ENCODE peak calls at places on chromosomes 7 and 10, in nine cellular contexts. Y, L, K, N, I, C, O, B and W are unnamed samples.

GRCh38 chr10:123936426-123936825 is 44.8 kb upstream of the CPXM2 start:
- DNase-seq in B (no peak), Y (no peak), K (no peak), C (no peak), O (no peak), L (no peak), I (no peak), N (no peak), W (no peak)

GRCh38 chr7:7122033-7122478 is 60.3 kb upstream of the C1GALT1 start:
- DNase-seq in C (no peak), L (no peak), N (no peak), I (no peak), B (no peak), K (no peak), Y (no peak), O (no peak), W (no peak)

GRCh38 chr10:106278385-106278784 is 886.1 kb downstream of the SORCS1 start:
- DNase-seq in K (peak; percentile 17), I (peak; percentile 7), N (no peak), B (no peak), Y (no peak), O (no peak), C (peak; percentile 11), L (no peak), W (peak; percentile 26)

GRCh38 chr7:54980521-54980920 is 38.3 kb upstream of the EGFR start:
- DNase-seq in L (no peak), I (no peak), C (no peak), O (no peak), N (no peak), Y (no peak), K (no peak), B (no peak), W (no peak)

GRCh38 chr7:5643280-5643679 is 138.2 kb downstream of the RNF216 start:
- DNase-seq in K (peak; percentile 33), Y (no peak), B (peak; percentile 47), O (peak; percentile 13), N (peak; percentile 56), C (no peak), L (peak; percentile 75), I (no peak), W (no peak)

GRCh38 chr7:91288208-91288824 is 24.1 kb downstream of the FZD1 start:
- DNase-seq in B (peak; percentile 60), O (peak; percentile 30), L (peak; percentile 88), K (peak; percentile 71), Y (peak; percentile 64), N (peak; percentile 44), I (no peak), C (peak; percentile 68), W (peak; percentile 89)

GRCh38 chr10:100693815-100694214 is 51.6 kb upstream of the PAX2 start:
- DNase-seq in I (no peak), N (no peak), B (no peak), C (no peak), O (no peak), L (no peak), K (no peak), Y (no peak), W (no peak)

GRCh38 chr7:79217468-79217867 is 236.0 kb downstream of the MAGI2 start:
- DNase-seq in K (no peak), I (no peak), C (peak; percentile 15), N (no peak), O (no peak), B (no peak), Y (no peak), L (no peak), W (no peak)

GRCh38 chr10:118669020-118669766 is 73.7 kb upstream of the PRLHR start:
- DNase-seq in K (peak; percentile 88), O (no peak), Y (no peak), I (peak; percentile 81), B (no peak), C (no peak), N (no peak), L (no peak), W (peak; percentile 45)

GRCh38 chr7:20064974-20065862 is 152.0 kb downstream of the MACC1 start:
- DNase-seq in L (no peak), B (no peak), O (peak; percentile 4), N (no peak), I (no peak), C (peak; percentile 18), Y (no peak), K (no peak), W (no peak)
- H3K27ac ChIP-seq in L (peak overlapping the region; percentile 59), B (peak overlapping the region; percentile 6), O (no peak overlapping the region), N (no peak overlapping the region), I (no peak overlapping the region), C (peak overlapping the region; percentile 36), Y (no peak overlapping the region), K (no peak overlapping the region), W (no peak overlapping the region)

GRCh38 chr10:113842171-113842570 is 11.7 kb downstream of the DCLRE1A start:
- DNase-seq in O (no peak), K (no peak), L (no peak), B (no peak), N (no peak), C (no peak), Y (no peak), I (no peak), W (no peak)

GRCh38 chr10:113849140-113849803 is 4.6 kb downstream of the DCLRE1A start:
- DNase-seq in Y (no peak), C (no peak), O (no peak), B (no peak), L (no peak), K (no peak), N (no peak), I (no peak), W (no peak)

GRCh38 chr10:113846036-113846435 is 7.8 kb downstream of the DCLRE1A start:
- DNase-seq in N (no peak), K (no peak), L (no peak), I (no peak), B (no peak), C (no peak), O (no peak), Y (no peak), W (no peak)

GRCh38 chr10:113849946-113850345 is 3.9 kb downstream of the DCLRE1A start:
- DNase-seq in O (no peak), I (no peak), K (peak; percentile 55), L (no peak), Y (no peak), B (no peak), N (no peak), C (no peak), W (no peak)

GRCh38 chr10:113844091-113844490 is 9.8 kb downstream of the DCLRE1A start:
- DNase-seq in Y (no peak), B (no peak), N (no peak), O (no peak), C (no peak), L (no peak), I (no peak), K (peak; percentile 80), W (no peak)
- H3K27ac ChIP-seq in Y (no peak overlapping the region), B (no peak overlapping the region), N (no peak overlapping the region), O (no peak overlapping the region), C (no peak overlapping the region), L (no peak overlapping the region), I (no peak overlapping the region), K (peak overlapping the region; percentile 62), W (no peak overlapping the region)

GRCh38 chr10:78249690-78250089 is 216.0 kb downstream of the RPS24 start:
- DNase-seq in K (no peak), B (no peak), L (no peak), C (no peak), N (no peak), I (no peak), O (no peak), Y (no peak), W (no peak)

GRCh38 chr10:78247821-78248220 is 214.2 kb downstream of the RPS24 start:
- DNase-seq in K (no peak), B (no peak), L (no peak), Y (no peak), N (no peak), C (no peak), I (no peak), O (no peak), W (no peak)

GRCh38 chr10:78251041-78251434 is 217.4 kb downstream of the RPS24 start:
- DNase-seq in K (no peak), I (no peak), C (no peak), L (no peak), B (no peak), O (no peak), N (no peak), Y (no peak), W (no peak)

GRCh38 chr10:78248651-78249464 is 215.2 kb downstream of the RPS24 start:
- DNase-seq in L (no peak), K (no peak), O (no peak), N (no peak), B (no peak), I (no peak), C (peak; percentile 29), Y (no peak), W (no peak)

GRCh38 chr10:78250313-78251040 is 216.8 kb downstream of the RPS24 start:
- DNase-seq in N (no peak), C (no peak), Y (no peak), L (no peak), K (no peak), B (no peak), O (no peak), I (no peak), W (no peak)
- H3K27ac ChIP-seq in N (no peak overlapping the region), C (no peak overlapping the region), Y (no peak overlapping the region), L (no peak overlapping the region), K (no peak overlapping the region), B (no peak overlapping the region), O (peak overlapping the region; percentile 38), I (no peak overlapping the region), W (no peak overlapping the region)

GRCh38 chr10:59281861-59282260 is 80.5 kb downstream of the FAM13C start:
- DNase-seq in Y (no peak), O (no peak), K (no peak), B (no peak), L (no peak), N (no peak), C (no peak), I (no peak), W (no peak)

GRCh38 chr10:59284111-59284975 is 78.0 kb downstream of the FAM13C start:
- DNase-seq in Y (no peak), I (peak; percentile 14), K (no peak), C (no peak), B (no peak), O (no peak), L (no peak), N (no peak), W (no peak)

GRCh38 chr10:59285848-59286247 is 76.5 kb downstream of the FAM13C start:
- DNase-seq in B (no peak), L (no peak), N (no peak), C (no peak), O (no peak), Y (no peak), K (no peak), I (no peak), W (no peak)

GRCh38 chr10:59285073-59285472 is 77.3 kb downstream of the FAM13C start:
- DNase-seq in K (no peak), O (no peak), I (no peak), B (no peak), L (no peak), N (no peak), C (no peak), Y (no peak), W (no peak)

DNA sequence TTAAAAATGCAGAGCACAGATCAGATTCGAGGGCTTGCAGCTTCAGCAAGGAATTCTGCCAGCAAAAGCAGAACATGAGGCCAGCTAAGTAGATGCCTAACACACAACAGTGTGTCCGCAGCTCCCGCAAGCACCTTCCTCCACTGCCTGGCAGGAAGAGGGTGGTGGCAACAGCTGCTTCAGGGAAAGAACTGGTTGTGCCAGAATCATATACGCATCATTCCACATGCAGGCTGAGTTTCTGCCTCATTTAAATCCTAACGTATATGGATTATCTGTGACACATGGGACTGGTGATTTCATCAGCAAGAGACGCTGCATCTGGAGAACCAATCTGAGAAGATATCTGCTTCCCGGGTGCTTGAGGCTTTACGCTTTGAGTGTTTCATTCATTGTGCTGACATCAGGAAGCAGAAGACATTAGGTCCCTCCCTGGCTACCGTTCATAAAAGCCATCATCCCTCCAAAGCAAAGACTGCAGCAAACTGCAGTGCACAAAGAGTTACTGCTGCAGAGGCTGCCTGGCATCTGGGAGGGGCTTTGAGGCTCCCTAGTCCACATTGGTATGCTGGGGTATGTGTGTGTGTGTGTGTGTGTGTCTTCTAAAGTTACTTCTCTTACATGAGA is 78.8 kb downstream of the FAM13C start:
- DNase-seq in I (peak; percentile 58), C (no peak), B (no peak), O (no peak), N (no peak), Y (no peak), L (peak; percentile 63), K (peak; percentile 31), W (no peak)
- H3K27ac ChIP-seq in I (peak overlapping the region; percentile 58), C (no peak overlapping the region), B (no peak overlapping the region), O (no peak overlapping the region), N (no peak overlapping the region), Y (no peak overlapping the region), L (no peak overlapping the region), K (peak overlapping the region; percentile 23), W (no peak overlapping the region)